ENCODE peak calls at places on chromosomes 13 and 19, in seven cellular contexts. H is NCI-H1417; K is RWPE1; T is HFF-Myc; L is HT-29; C is stimulated activated CD4-positive, alpha-beta T cell treated with anti-CD3 and anti-CD28 coated beads, Interleukin-4, amount 100 ng/mL, for 4 hours; J is NCI-H187. A is an unnamed sample.

GRCh38 chr13:28463481-28463880 is 31.4 kb downstream of the FLT1 start:
- DNase-seq in C (no peak), H (no peak), K (no peak), J (no peak), L (no peak), T (no peak), A (no peak)

GRCh38 chr19:55156202-55157063 is 1.1 kb downstream of the TNNI3 start:
- DNase-seq in L (peak; percentile 96), K (peak; percentile 79), C (no peak), J (peak; percentile 63), T (no peak), H (peak; percentile 93), A (no peak)

GRCh38 chr19:31500921-31501320 is 151.7 kb upstream of the TSHZ3 start:
- DNase-seq in J (no peak), K (no peak), T (no peak), C (no peak), L (no peak), H (no peak), A (no peak)

GRCh38 chr19:38684078-38684861 is 36.8 kb downstream of the ACTN4 start:
- DNase-seq in J (no peak), L (peak; percentile 98), T (peak; percentile 83), H (peak; percentile 24), C (no peak), K (peak; percentile 96), A (peak; percentile 69)

GRCh38 chr13:103031332-103031873 is 34.8 kb downstream of the SLC10A2 start:
- DNase-seq in H (no peak), T (no peak), K (no peak), C (no peak), L (no peak), J (no peak), A (no peak)

GRCh38 chr19:45876411-45877197 is 9.3 kb downstream of the IRF2BP1 start:
- DNase-seq in T (no peak), C (peak; percentile 34), H (no peak), L (peak; percentile 39), J (no peak), K (no peak), A (no peak)

GRCh38 chr13:29754486-29754806 is 96.0 kb downstream of the UBL3 start:
- DNase-seq in L (peak; percentile 43), C (no peak), J (no peak), T (no peak), K (no peak), H (no peak), A (no peak)

GRCh38 chr13:48493076-48493765 is 39.7 kb downstream of the RCBTB2 start:
- DNase-seq in C (no peak), L (no peak), J (no peak), T (no peak), H (no peak), K (no peak), A (no peak)

GRCh38 chr19:51354742-51355148 is 11.4 kb downstream of the ETFB start:
- DNase-seq in J (no peak), T (no peak), L (no peak), K (no peak), H (no peak), C (no peak), A (no peak)

A was measured in amniotic stem cell.